ENCODE peak calls at places on chromosomes 7 and 10, in seven cellular contexts. One of them, this sample, is unnamed.

GRCh38 chr7:37986780-37987380 is 66.4 kb downstream of the EPDR1 start:
- DNase-seq in A549: no peak
- DNase-seq in GM13977: no peak
- DNase-seq in fibroblast of villous mesenchyme: no peak
- DNase-seq in Calu3: no peak
- DNase-seq in fibroblast of the aortic adventitia: peak
- DNase-seq in endothelial cell of umbilical vein: no peak
- DNase-seq in this sample: no peak

GRCh38 chr10:69475433-69475830 is 24.2 kb downstream of the TSPAN15 start:
- DNase-seq in A549: no peak
- DNase-seq in GM13977: no peak
- DNase-seq in fibroblast of villous mesenchyme: peak
- DNase-seq in endothelial cell of umbilical vein: no peak
- DNase-seq in fibroblast of the aortic adventitia: peak
- DNase-seq in Calu3: no peak
- DNase-seq in this sample: no peak

GRCh38 chr7:1942704-1943294 is 272.7 kb downstream of the ELFN1 start:
- DNase-seq in endothelial cell of umbilical vein: peak
- DNase-seq in A549: no peak
- DNase-seq in fibroblast of villous mesenchyme: no peak
- DNase-seq in fibroblast of the aortic adventitia: no peak
- DNase-seq in GM13977: no peak
- DNase-seq in Calu3: no peak
- DNase-seq in this sample: no peak

GRCh38 chr7:99623091-99623693 is 6.4 kb downstream of the ZSCAN25 start:
- DNase-seq in endothelial cell of umbilical vein: no peak
- DNase-seq in fibroblast of villous mesenchyme: no peak
- DNase-seq in A549: no peak
- DNase-seq in GM13977: no peak
- DNase-seq in Calu3: no peak
- DNase-seq in fibroblast of the aortic adventitia: no peak
- DNase-seq in this sample: no peak

GRCh38 chr10:131933695-131934086 is 32.9 kb downstream of the PPP2R2D start:
- DNase-seq in fibroblast of villous mesenchyme: no peak
- DNase-seq in endothelial cell of umbilical vein: no peak
- DNase-seq in A549: no peak
- DNase-seq in fibroblast of the aortic adventitia: no peak
- DNase-seq in GM13977: no peak
- DNase-seq in Calu3: no peak
- DNase-seq in this sample: no peak

GRCh38 chr7:405489-406211 is 114.0 kb downstream of the PDGFA start:
- DNase-seq in fibroblast of villous mesenchyme: no peak
- DNase-seq in fibroblast of the aortic adventitia: no peak
- DNase-seq in A549: no peak
- DNase-seq in endothelial cell of umbilical vein: no peak
- DNase-seq in Calu3: no peak
- DNase-seq in GM13977: no peak
- DNase-seq in this sample: no peak

GRCh38 chr7:107742678-107743566 is 1.0 kb upstream of the CBLL1 start:
- DNase-seq in fibroblast of the aortic adventitia: no peak
- DNase-seq in fibroblast of villous mesenchyme: no peak
- DNase-seq in GM13977: no peak
- DNase-seq in A549: peak
- DNase-seq in Calu3: no peak
- DNase-seq in endothelial cell of umbilical vein: no peak
- DNase-seq in this sample: no peak

GRCh38 chr7:85320699-85321476 is 134.0 kb upstream of the SEMA3D start:
- DNase-seq in fibroblast of the aortic adventitia: no peak
- DNase-seq in Calu3: no peak
- DNase-seq in fibroblast of villous mesenchyme: no peak
- DNase-seq in GM13977: no peak
- DNase-seq in endothelial cell of umbilical vein: no peak
- DNase-seq in A549: no peak
- DNase-seq in this sample: no peak

GRCh38 chr10:69348824-69349541 is 67.7 kb downstream of the TACR2 start:
- DNase-seq in A549: peak
- DNase-seq in endothelial cell of umbilical vein: peak
- DNase-seq in fibroblast of the aortic adventitia: peak
- DNase-seq in Calu3: no peak
- DNase-seq in GM13977: no peak
- DNase-seq in fibroblast of villous mesenchyme: peak
- DNase-seq in this sample: peak

GRCh38 chr10:85645097-85645496 is 721.5 kb downstream of the GRID1 start:
- DNase-seq in GM13977: no peak
- DNase-seq in fibroblast of the aortic adventitia: no peak
- DNase-seq in endothelial cell of umbilical vein: no peak
- DNase-seq in A549: no peak
- DNase-seq in Calu3: no peak
- DNase-seq in fibroblast of villous mesenchyme: no peak
- DNase-seq in this sample: no peak

GRCh38 chr10:117552759-117553158 is 10.2 kb downstream of the EMX2 start:
- DNase-seq in fibroblast of villous mesenchyme: peak
- DNase-seq in Calu3: no peak
- DNase-seq in GM13977: no peak
- DNase-seq in endothelial cell of umbilical vein: no peak
- DNase-seq in fibroblast of the aortic adventitia: no peak
- DNase-seq in A549: no peak
- DNase-seq in this sample: no peak

GRCh38 chr10:91381562-91381923 is 28.6 kb upstream of the HECTD2 start:
- DNase-seq in Calu3: no peak
- DNase-seq in fibroblast of villous mesenchyme: no peak
- DNase-seq in A549: no peak
- DNase-seq in GM13977: no peak
- DNase-seq in fibroblast of the aortic adventitia: peak
- DNase-seq in endothelial cell of umbilical vein: no peak
- DNase-seq in this sample: no peak

GRCh38 chr7:151744051-151744580 is 132.8 kb downstream of the PRKAG2 start:
- DNase-seq in fibroblast of the aortic adventitia: no peak
- DNase-seq in Calu3: no peak
- DNase-seq in GM13977: no peak
- DNase-seq in endothelial cell of umbilical vein: no peak
- DNase-seq in A549: no peak
- DNase-seq in fibroblast of villous mesenchyme: no peak
- DNase-seq in this sample: no peak

GRCh38 chr7:151743481-151743983 is 133.4 kb downstream of the PRKAG2 start:
- DNase-seq in GM13977: no peak
- DNase-seq in fibroblast of villous mesenchyme: no peak
- DNase-seq in Calu3: no peak
- DNase-seq in A549: no peak
- DNase-seq in fibroblast of the aortic adventitia: no peak
- DNase-seq in endothelial cell of umbilical vein: peak
- DNase-seq in this sample: no peak

GRCh38 chr7:151744656-151745055 is 132.3 kb downstream of the PRKAG2 start:
- DNase-seq in GM13977: no peak
- DNase-seq in A549: no peak
- DNase-seq in fibroblast of the aortic adventitia: no peak
- DNase-seq in endothelial cell of umbilical vein: no peak
- DNase-seq in Calu3: no peak
- DNase-seq in fibroblast of villous mesenchyme: no peak
- DNase-seq in this sample: no peak

GRCh38 chr7:151745706-151746105 is 131.2 kb downstream of the PRKAG2 start:
- DNase-seq in GM13977: no peak
- DNase-seq in endothelial cell of umbilical vein: no peak
- DNase-seq in fibroblast of villous mesenchyme: no peak
- DNase-seq in A549: no peak
- DNase-seq in Calu3: no peak
- DNase-seq in fibroblast of the aortic adventitia: no peak
- DNase-seq in this sample: no peak

DNA sequence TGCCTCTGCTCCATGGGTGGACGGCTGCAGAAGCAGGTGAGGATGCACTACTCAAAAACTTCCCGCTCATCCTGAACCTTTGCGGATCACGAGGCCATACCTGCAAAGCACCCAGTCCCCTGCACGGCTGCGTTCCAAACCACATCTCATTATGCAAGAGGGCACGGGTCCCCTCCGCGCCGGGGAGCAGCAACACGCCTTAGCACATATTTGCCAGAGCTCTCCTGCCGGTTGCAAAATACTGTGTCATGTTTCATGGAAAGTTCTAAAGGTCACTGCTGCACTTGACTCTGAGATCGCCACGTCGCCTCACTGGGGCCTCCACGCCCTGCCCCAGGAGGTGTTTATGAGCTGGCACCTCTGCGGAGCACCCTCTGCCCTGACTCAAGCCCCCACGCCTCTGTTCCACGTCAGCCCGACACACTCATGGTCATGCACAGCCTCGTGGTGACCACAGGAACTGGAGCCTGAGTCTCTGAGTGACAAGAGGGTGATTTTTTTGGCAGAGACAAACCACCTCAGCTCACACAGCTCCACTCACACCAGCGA is 131.8 kb downstream of the PRKAG2 start:
- DNase-seq in GM13977: no peak
- DNase-seq in fibroblast of the aortic adventitia: peak
- DNase-seq in A549: peak
- DNase-seq in Calu3: peak
- DNase-seq in fibroblast of villous mesenchyme: peak
- DNase-seq in endothelial cell of umbilical vein: no peak
- DNase-seq in this sample: no peak
- TF ChIP-seq CTCF in GM13977: no peak
- TF ChIP-seq CTCF in fibroblast of the aortic adventitia: peak
- TF ChIP-seq CTCF in A549: peak
- TF ChIP-seq CTCF in Calu3: peak
- TF ChIP-seq CTCF in fibroblast of villous mesenchyme: peak
- TF ChIP-seq CTCF in endothelial cell of umbilical vein: no peak
- TF ChIP-seq CTCF in this sample: peak

DNA sequence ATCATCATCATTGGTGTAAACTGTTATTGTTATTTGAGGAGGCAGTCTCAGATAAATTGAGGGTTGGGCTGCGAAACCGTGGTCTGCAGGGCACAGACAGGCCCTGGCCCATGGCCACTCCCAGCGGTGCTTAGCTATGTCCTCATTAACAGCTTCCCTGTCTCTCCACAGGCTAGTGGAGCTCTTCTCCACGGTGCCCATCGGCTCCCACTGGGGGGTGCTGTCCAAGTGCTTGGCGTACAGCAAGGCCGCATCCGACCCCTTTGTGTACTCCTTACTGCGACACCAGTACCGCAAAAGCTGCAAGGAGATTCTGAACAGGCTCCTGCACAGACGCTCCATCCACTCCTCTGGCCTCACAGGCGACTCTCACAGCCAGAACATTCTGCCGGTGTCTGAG is 21.6 kb downstream of the GPR26 start:
- DNase-seq in endothelial cell of umbilical vein: no peak
- DNase-seq in Calu3: no peak
- DNase-seq in fibroblast of villous mesenchyme: no peak
- DNase-seq in fibroblast of the aortic adventitia: no peak
- DNase-seq in GM13977: no peak
- DNase-seq in A549: no peak
- DNase-seq in this sample: no peak
- TF ChIP-seq CTCF in endothelial cell of umbilical vein: no peak
- TF ChIP-seq CTCF in Calu3: no peak
- TF ChIP-seq CTCF in fibroblast of villous mesenchyme: no peak
- TF ChIP-seq CTCF in fibroblast of the aortic adventitia: no peak
- TF ChIP-seq CTCF in GM13977: no peak
- TF ChIP-seq CTCF in A549: no peak
- TF ChIP-seq CTCF in this sample: peak

DNA sequence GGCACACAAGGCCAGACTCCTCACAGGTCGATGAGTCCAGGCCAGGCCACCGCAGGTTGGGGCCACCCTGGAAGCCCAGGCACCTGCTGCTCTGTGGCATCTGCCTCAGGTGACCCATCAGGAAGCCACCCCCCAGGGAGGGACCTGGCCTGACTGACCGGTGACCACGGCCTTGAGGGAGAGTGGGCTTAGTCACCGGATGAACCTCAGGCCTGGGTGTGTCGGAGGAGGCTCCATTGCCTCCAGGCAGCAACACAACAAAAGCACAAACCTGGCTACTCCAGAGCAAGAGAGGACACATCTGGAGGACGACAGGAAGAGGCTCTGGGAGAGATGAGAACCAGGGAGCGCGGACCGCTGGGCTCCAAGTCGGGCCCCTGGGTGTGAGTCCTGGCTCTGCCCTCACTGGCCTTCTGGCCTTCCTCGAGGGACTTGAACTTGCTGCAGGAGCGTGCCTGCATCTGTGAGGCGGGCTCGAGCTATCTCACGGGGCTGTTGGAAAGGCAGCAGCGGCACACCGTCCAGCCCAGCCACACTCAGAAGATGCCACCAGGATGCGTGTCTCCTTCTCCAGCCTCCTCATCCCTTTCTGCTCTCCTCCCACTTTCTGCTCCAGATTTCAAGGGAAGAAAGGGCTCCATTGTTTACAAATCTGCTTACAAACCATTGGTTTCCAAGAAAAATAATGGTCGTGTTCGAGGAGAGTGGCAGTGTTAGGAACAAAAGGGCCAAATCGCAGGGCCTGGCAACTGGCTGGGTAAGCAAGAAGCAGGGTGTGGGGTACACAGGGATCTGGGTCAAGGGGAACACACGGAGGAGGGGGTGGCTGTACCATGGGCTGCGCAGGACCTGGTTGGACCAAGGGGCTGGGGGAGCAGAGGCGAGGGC is 152.9 kb downstream of the ADAM12 start:
- DNase-seq in GM13977: no peak
- DNase-seq in endothelial cell of umbilical vein: no peak
- DNase-seq in fibroblast of villous mesenchyme: no peak
- DNase-seq in Calu3: no peak
- DNase-seq in A549: no peak
- DNase-seq in fibroblast of the aortic adventitia: no peak
- DNase-seq in this sample: no peak
- TF ChIP-seq CTCF in GM13977: no peak
- TF ChIP-seq CTCF in endothelial cell of umbilical vein: no peak
- TF ChIP-seq CTCF in fibroblast of villous mesenchyme: no peak
- TF ChIP-seq CTCF in Calu3: no peak
- TF ChIP-seq CTCF in A549: no peak
- TF ChIP-seq CTCF in fibroblast of the aortic adventitia: no peak
- TF ChIP-seq CTCF in this sample: no peak

GRCh38 chr7:118324790-118325449 is 100.4 kb downstream of the ANKRD7 start:
- DNase-seq in A549: no peak
- DNase-seq in fibroblast of the aortic adventitia: no peak
- DNase-seq in fibroblast of villous mesenchyme: no peak
- DNase-seq in endothelial cell of umbilical vein: no peak
- DNase-seq in GM13977: no peak
- DNase-seq in Calu3: no peak
- DNase-seq in this sample: no peak
- TF ChIP-seq CTCF in A549: no peak
- TF ChIP-seq CTCF in fibroblast of the aortic adventitia: no peak
- TF ChIP-seq CTCF in fibroblast of villous mesenchyme: no peak
- TF ChIP-seq CTCF in endothelial cell of umbilical vein: no peak
- TF ChIP-seq CTCF in GM13977: no peak
- TF ChIP-seq CTCF in Calu3: no peak
- TF ChIP-seq CTCF in this sample: no peak

This sample was measured in AG09319.